ENCODE peak calls at places on chromosomes 16 and 17, in ten cellular contexts. H, I, W, T, K, R, Y, F, V and D are unnamed samples.

GRCh38 chr16:89026121-89026612 is 49.2 kb upstream of the CBFA2T3 start:
- DNase-seq in H (no peak), I (no peak), W (peak; percentile 40), T (no peak), K (no peak), R (peak; percentile 5), Y (peak; percentile 72), F (no peak), V (no peak), D (no peak)

GRCh38 chr17:66952031-66952524 is 12.4 kb upstream of the CACNG4 start:
- DNase-seq in H (peak; percentile 58), I (peak; percentile 99), W (peak; percentile 97), T (peak; percentile 84), K (no peak), R (peak; percentile 36), Y (no peak), F (no peak), V (peak; percentile 71), D (peak; percentile 96)

GRCh38 chr17:50051082-50051576 is 4.8 kb upstream of the ITGA3 start:
- DNase-seq in H (peak; percentile 73), I (peak; percentile 92), W (peak; percentile 93), T (peak; percentile 74), K (no peak), R (no peak), Y (no peak), F (no peak), V (peak; percentile 62), D (peak; percentile 48)

GRCh38 chr17:14813649-14814048 is 451.5 kb downstream of the PMP22 start:
- DNase-seq in H (no peak), I (no peak), W (no peak), T (no peak), K (no peak), R (peak; percentile 77), Y (no peak), F (no peak), V (no peak), D (peak; percentile 7)

GRCh38 chr16:68685685-68686478 is 40.8 kb downstream of the CDH3 start:
- DNase-seq in H (no peak), I (peak; percentile 47), W (peak; percentile 61), T (no peak), K (no peak), R (no peak), Y (no peak), F (no peak), V (no peak), D (no peak)

GRCh38 chr16:69417537-69418199 is 6.8 kb upstream of the CYB5B start:
- DNase-seq in H (no peak), I (no peak), W (no peak), T (peak; percentile 37), K (no peak), R (peak; percentile 41), Y (no peak), F (no peak), V (no peak), D (no peak)

GRCh38 chr16:56576585-56577299 is 11.9 kb downstream of the MT4 start:
- DNase-seq in H (peak; percentile 82), I (peak; percentile 93), W (peak; percentile 91), T (peak; percentile 55), K (peak; percentile 20), R (peak; percentile 90), Y (peak; percentile 32), F (peak; percentile 96), V (peak; percentile 87), D (peak; percentile 84)

GRCh38 chr17:45826919-45827628 is 17.6 kb upstream of the SPPL2C start:
- DNase-seq in H (no peak), I (no peak), W (no peak), T (no peak), K (no peak), R (no peak), Y (no peak), F (no peak), V (no peak), D (no peak)

GRCh38 chr17:80926601-80927250 is 64.9 kb upstream of the CHMP6 start:
- DNase-seq in H (no peak), I (no peak), W (no peak), T (no peak), K (no peak), R (no peak), Y (no peak), F (no peak), V (no peak), D (peak; percentile 43)
- TF ChIP-seq CTCF in H (no peak), I (no peak), W (no peak), T (no peak), K (no peak), R (no peak), Y (no peak), F (no peak), V (no peak), D (peak; percentile 60)

GRCh38 chr17:5120036-5120435 is 4.2 kb downstream of the USP6 start:
- DNase-seq in H (no peak), I (no peak), W (no peak), T (no peak), K (no peak), R (no peak), Y (no peak), F (peak; percentile 84), V (no peak), D (no peak)

GRCh38 chr17:5121186-5121841 is 5.5 kb downstream of the USP6 start:
- DNase-seq in H (no peak), I (no peak), W (no peak), T (no peak), K (no peak), R (no peak), Y (no peak), F (peak; percentile 75), V (peak; percentile 18), D (no peak)

GRCh38 chr17:5123343-5124124 is 7.7 kb downstream of the USP6 start:
- DNase-seq in H (no peak), I (no peak), W (no peak), T (no peak), K (no peak), R (no peak), Y (no peak), F (peak; percentile 75), V (peak; percentile 20), D (no peak)

GRCh38 chr17:5126719-5127488 is 11.1 kb downstream of the USP6 start:
- DNase-seq in H (peak; percentile 21), I (no peak), W (no peak), T (no peak), K (no peak), R (no peak), Y (no peak), F (peak; percentile 72), V (no peak), D (no peak)

DNA sequence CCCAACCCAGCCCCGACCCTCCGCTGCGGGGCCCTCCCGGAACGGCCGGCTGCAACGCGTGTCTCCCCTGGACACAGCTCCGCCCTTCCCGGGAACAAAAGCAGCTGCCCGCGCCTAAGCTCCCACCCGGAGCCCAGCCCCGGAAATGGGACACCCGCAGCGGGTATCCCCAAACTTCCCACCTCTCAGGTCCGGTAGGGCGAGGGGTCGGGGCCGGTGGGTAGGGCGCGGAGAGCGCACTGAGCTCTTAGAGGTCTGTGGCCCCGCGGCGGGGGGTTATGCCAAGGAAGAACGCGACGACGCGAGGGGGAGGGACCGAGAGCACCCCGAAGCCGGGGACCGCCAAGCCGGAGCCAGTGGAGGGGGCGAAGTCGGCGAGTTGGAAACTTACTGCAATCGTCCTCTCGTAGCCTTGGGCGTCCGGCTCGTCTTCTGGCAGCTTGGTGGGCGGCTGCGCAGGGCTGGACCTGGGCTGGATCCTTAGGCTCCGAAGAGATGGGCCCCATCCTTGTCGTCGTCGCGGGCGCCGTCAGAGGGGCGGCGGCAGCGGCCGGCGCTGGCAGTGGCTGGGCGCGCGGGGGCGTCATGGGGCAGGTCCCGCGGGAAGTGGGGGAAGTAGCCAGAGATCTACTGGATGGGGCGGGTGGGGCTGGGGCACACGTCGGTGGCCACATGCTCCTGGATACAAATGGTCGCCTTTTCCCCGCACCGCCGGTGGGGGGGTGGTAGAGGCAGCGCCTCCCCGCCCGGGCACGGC is 6.9 kb downstream of the USP6 start:
- DNase-seq in H (no peak), I (no peak), W (no peak), T (no peak), K (peak; percentile 31), R (peak; percentile 56), Y (no peak), F (peak; percentile 87), V (peak; percentile 24), D (peak; percentile 7)
- TF ChIP-seq CTCF in H (no peak), I (no peak), W (no peak), T (no peak), K (no peak), R (no peak), Y (no peak), F (no peak), V (no peak), D (no peak)

GRCh38 chr16:48540222-48540900 is 69.6 kb downstream of the N4BP1 start:
- DNase-seq in H (no peak), I (no peak), W (no peak), T (no peak), K (no peak), R (no peak), Y (no peak), F (no peak), V (no peak), D (no peak)

GRCh38 chr16:48537275-48537674 is 72.7 kb downstream of the N4BP1 start:
- DNase-seq in H (no peak), I (peak; percentile 29), W (no peak), T (no peak), K (no peak), R (no peak), Y (no peak), F (no peak), V (no peak), D (no peak)

GRCh38 chr16:48537909-48538745 is 71.9 kb downstream of the N4BP1 start:
- DNase-seq in H (peak; percentile 54), I (peak; percentile 63), W (no peak), T (peak; percentile 22), K (no peak), R (no peak), Y (no peak), F (no peak), V (no peak), D (no peak)

GRCh38 chr16:48539485-48540221 is 70.3 kb downstream of the N4BP1 start:
- DNase-seq in H (no peak), I (no peak), W (no peak), T (no peak), K (no peak), R (no peak), Y (no peak), F (no peak), V (no peak), D (no peak)

DNA sequence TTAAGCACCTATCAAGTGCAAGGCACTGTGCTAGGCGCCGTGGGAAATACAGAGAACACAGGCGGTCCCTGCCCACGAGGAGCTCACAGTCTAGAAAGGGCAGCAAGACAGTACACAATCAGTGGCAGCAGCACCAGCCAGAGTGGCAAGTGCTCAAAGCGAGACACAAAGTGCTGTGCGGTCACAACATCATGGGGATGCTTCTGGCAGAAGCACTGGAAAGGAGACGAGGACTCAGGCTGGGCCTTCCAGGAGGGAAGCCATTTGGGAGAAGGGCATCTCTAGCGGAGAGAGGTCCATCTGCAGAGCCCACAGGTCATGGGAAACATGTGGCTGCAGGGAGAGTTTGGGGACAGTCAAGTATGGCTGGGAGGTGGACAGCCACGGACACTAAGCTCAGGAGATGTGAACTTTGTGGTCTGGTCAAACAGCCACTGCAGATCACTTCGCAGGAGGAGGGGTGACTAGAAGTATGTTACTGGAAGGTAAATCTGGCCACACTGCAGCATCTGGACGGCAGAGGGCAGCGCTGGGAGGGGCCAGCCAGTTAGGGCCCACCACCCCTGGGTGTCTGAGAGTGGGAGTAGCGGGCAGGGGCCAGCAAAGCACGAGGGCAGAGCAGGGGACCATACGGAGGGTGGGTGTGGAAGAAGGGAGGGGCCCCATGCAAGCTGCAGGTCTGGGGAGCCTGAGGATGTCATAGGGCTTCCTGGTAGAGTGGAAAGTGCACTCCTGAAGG is 71.1 kb downstream of the N4BP1 start:
- DNase-seq in H (no peak), I (no peak), W (no peak), T (no peak), K (no peak), R (peak; percentile 56), Y (no peak), F (no peak), V (no peak), D (no peak)
- TF ChIP-seq CTCF in H (no peak), I (peak; percentile 47), W (peak; percentile 59), T (peak; percentile 43), K (peak; percentile 50), R (no peak), Y (peak; percentile 23), F (no peak), V (no peak), D (peak; percentile 56)

DNA sequence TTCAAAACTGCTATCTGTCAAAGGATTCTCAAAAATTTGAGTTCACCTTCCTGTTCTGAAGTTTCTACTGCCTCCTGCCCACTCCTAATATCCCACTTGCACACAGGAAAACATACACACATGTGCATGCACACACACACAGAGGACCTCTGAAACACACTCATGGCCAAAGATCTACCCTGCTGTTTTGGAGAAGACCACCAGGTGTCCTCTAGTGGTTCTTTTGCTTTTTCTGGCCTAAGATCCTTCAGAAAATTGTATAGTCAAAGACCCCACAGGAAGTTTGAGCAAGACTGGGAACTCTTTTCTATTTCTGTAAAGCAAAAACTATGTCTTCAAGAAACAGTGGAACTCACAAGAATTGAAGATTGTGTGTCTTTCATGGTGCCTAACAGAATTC is 90.2 kb downstream of the CDH8 start:
- DNase-seq in H (no peak), I (no peak), W (no peak), T (no peak), K (no peak), R (no peak), Y (no peak), F (no peak), V (no peak), D (no peak)
- TF ChIP-seq CTCF in H (no peak), I (no peak), W (no peak), T (no peak), K (no peak), R (peak; percentile 25), Y (no peak), F (no peak), V (no peak), D (peak; percentile 25)